ENCODE peak calls at places on chromosomes 7 and 10, in four cellular contexts. M, B, W and R are unnamed samples.
A peak's percentile ranks its signal among the peaks of the same experiment; 100 is the strongest.

GRCh38 chr10:53123311-53123710 is 350.7 kb upstream of the MBL2 start:
- DNase-seq in B (no peak), M (no peak), W (no peak), R (no peak)

GRCh38 chr10:124403548-124403947 is 15.2 kb downstream of the OAT start:
- DNase-seq in W (peak; percentile 51), M (peak; percentile 98), B (peak; percentile 77), R (peak; percentile 45)

GRCh38 chr10:36880898-36881297 is 244.5 kb upstream of the ANKRD30A start:
- DNase-seq in B (peak; percentile 14), W (no peak), M (peak; percentile 22), R (peak; percentile 8)

GRCh38 chr10:78756604-78757442 is 311.9 kb upstream of the ZMIZ1 start:
- DNase-seq in M (peak; percentile 84), W (peak; percentile 88), B (peak; percentile 97), R (peak; percentile 93)

GRCh38 chr7:3942778-3943177 is 641.7 kb downstream of the SDK1 start:
- DNase-seq in W (peak; percentile 79), M (peak; percentile 5), B (peak; percentile 7), R (no peak)

GRCh38 chr10:25174461-25175230 is at the start of gene GPR158:
- DNase-seq in M (peak; percentile 99), B (peak; percentile 98), W (peak; percentile 59), R (peak; percentile 83)

GRCh38 chr7:32680259-32681173 is 185.2 kb downstream of the AVL9 start:
- DNase-seq in B (peak; percentile 87), M (peak; percentile 90), W (peak; percentile 36), R (no peak)

GRCh38 chr10:27558612-27559020 is 54.5 kb downstream of the RAB18 start:
- DNase-seq in B (peak; percentile 27), M (peak; percentile 80), W (peak; percentile 13), R (peak; percentile 9)

GRCh38 chr7:158676898-158677297 is 27.7 kb downstream of the NCAPG2 start:
- DNase-seq in M (no peak), B (no peak), W (no peak), R (no peak)

GRCh38 chr7:142808802-142809583 is 38.2 kb downstream of the PRSS2 start:
- DNase-seq in W (no peak), M (no peak), B (peak; percentile 86), R (no peak)

GRCh38 chr7:27204851-27205322 is 5.0 kb upstream of the HOXA13 start:
- DNase-seq in M (peak; percentile 61), B (no peak), W (no peak), R (no peak)

GRCh38 chr7:94980418-94981142 is 73.2 kb downstream of the PPP1R9A start:
- DNase-seq in W (no peak), M (no peak), B (peak; percentile 53), R (no peak)

GRCh38 chr10:17430647-17431355 is 23.6 kb downstream of the ST8SIA6 start:
- DNase-seq in B (peak; percentile 63), M (peak; percentile 81), W (no peak), R (peak; percentile 21)

GRCh38 chr7:102155821-102156441 is 130.7 kb upstream of the SH2B2 start:
- DNase-seq in M (no peak), B (no peak), W (no peak), R (no peak)

GRCh38 chr10:103636996-103637395 is 143.5 kb downstream of the NEURL1 start:
- DNase-seq in M (no peak), B (no peak), W (no peak), R (no peak)

GRCh38 chr10:103921750-103922195 is 3.8 kb upstream of the STN1 start:
- DNase-seq in W (no peak), B (peak; percentile 18), M (peak; percentile 74), R (peak; percentile 4)

GRCh38 chr7:66331883-66332282 is 126.7 kb downstream of the TPST1 start:
- DNase-seq in M (no peak), B (no peak), W (no peak), R (no peak)

GRCh38 chr10:114626841-114627240 is 31.2 kb downstream of the ABLIM1 start:
- DNase-seq in W (no peak), M (no peak), B (peak; percentile 78), R (no peak)

GRCh38 chr10:71443676-71444075 is 47.0 kb downstream of the CDH23 start:
- DNase-seq in W (no peak), B (no peak), M (no peak), R (no peak)

GRCh38 chr7:156475666-156476065 is 164.9 kb upstream of the RNF32 start:
- DNase-seq in B (peak; percentile 85), M (peak; percentile 44), W (peak; percentile 94), R (no peak)

GRCh38 chr7:99943641-99944507 is 14.5 kb upstream of the GJC3 start:
- DNase-seq in W (no peak), M (peak; percentile 59), B (no peak), R (no peak)

GRCh38 chr7:95155965-95156364 is 168.4 kb downstream of the PON1 start:
- DNase-seq in W (no peak), M (no peak), B (no peak), R (no peak)

GRCh38 chr7:101625076-101625914 is 3.8 kb downstream of the MYL10 start:
- DNase-seq in M (peak; percentile 47), W (no peak), B (peak; percentile 59), R (no peak)

GRCh38 chr10:7572435-7572834 is 94.3 kb downstream of the ITIH5 start:
- DNase-seq in B (no peak), M (no peak), W (no peak), R (no peak)

GRCh38 chr7:23107781-23108180 is 2.2 kb downstream of the KLHL7 start:
- DNase-seq in M (no peak), W (no peak), B (peak; percentile 4), R (no peak)
- H3K4me3 ChIP-seq in M (no peak overlapping the region), W (peak overlapping the region; percentile 85), B (peak overlapping the region; percentile 88), R (peak overlapping the region; percentile 73)

DNA sequence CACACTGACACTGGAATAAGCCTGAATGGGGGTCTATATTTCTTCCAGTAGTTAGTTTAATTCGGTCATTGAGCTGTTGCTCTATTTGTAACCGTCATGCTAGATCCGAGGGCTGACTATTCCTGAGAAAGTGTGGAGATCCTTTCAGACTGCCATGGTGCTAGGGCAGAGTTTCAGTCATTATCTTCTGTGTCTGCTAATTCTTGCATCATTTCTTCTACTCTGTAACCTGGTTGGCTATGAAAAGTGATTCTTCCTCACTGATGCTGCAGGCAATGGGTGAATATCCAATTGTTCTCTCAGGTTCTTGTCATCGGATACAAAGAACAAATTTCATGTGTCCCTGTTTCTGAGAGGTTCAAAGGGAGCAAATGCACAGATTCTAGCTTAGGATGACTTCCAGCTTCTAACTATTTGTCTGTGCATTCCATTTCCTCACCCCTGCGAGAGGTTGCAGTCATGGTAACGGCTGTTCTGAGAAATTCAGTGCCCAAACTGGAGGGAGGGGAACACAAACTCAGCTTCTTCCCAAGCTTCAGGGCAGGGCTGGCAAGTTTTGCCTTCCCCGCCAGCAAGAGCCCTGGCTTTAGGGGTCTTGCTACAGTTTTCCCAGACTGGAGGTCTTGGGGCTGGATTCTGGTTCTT is 11.0 kb downstream of the FAS start:
- DNase-seq in M (peak; percentile 38), W (no peak), B (peak; percentile 41), R (no peak)
- H3K4me3 ChIP-seq in M (no peak overlapping the region), W (no peak overlapping the region), B (no peak overlapping the region), R (no peak overlapping the region)

GRCh38 chr7:122518488-122518887 is 180.4 kb downstream of the RNF133 start:
- DNase-seq in B (no peak), W (no peak), M (peak; percentile 46), R (no peak)
- H3K4me3 ChIP-seq in B (no peak overlapping the region), W (no peak overlapping the region), M (no peak overlapping the region), R (no peak overlapping the region)

GRCh38 chr7:80922254-80923049 is 3.6 kb upstream of the SEMA3C start:
- DNase-seq in B (no peak), M (no peak), W (no peak), R (no peak)
- H3K4me3 ChIP-seq in B (no peak overlapping the region), M (no peak overlapping the region), W (no peak overlapping the region), R (no peak overlapping the region)

GRCh38 chr7:25314729-25315267 is 86.5 kb upstream of the NPVF start:
- DNase-seq in M (no peak), B (no peak), W (no peak), R (no peak)

GRCh38 chr7:25319707-25320106 is 91.4 kb upstream of the NPVF start:
- DNase-seq in M (no peak), B (no peak), W (no peak), R (no peak)

GRCh38 chr7:25318077-25318476 is 89.8 kb upstream of the NPVF start:
- DNase-seq in B (no peak), W (no peak), M (no peak), R (no peak)

GRCh38 chr7:25314094-25314708 is 85.9 kb upstream of the NPVF start:
- DNase-seq in W (no peak), B (no peak), M (no peak), R (no peak)

DNA sequence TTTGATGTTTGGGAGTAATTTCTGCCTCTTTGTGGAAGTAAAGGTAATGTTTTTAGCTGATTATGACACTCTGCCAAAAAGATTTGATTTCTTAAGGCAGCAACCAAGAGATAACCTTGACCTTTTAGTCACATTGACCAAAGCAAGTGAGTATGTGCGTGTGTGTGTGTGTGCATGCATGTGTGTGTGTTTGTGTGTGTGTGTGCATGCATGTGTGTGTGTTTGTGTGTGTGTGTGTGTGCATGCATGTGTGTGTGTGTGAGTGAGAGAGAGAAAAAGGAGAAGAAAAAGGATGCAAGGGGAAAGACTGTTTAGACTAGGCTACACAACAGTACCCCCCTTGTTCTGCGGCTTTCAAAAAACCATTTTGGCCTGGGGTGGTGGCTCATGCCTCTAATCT is 88.1 kb upstream of the NPVF start:
- DNase-seq in W (no peak), M (no peak), B (no peak), R (no peak)
- H3K4me3 ChIP-seq in W (no peak overlapping the region), M (no peak overlapping the region), B (no peak overlapping the region), R (no peak overlapping the region)